ENCODE peak calls at places on chromosomes 2 and 18, in six cellular contexts. L is NCI-H510A treated with DMSO at 0.1 percent for 48 hours; A is naive thymus-derived CD8-positive, alpha-beta T cell; K is PC-9; U is EH; V is osteoblast. S is an unnamed sample.
A peak's percentile ranks its signal among the peaks of the same experiment; 100 is the strongest.

GRCh38 chr2:171958475-171958874 is 36.2 kb downstream of the HAT1 start:
- DNase-seq in L (no peak), A (no peak), K (no peak), U (peak; percentile 81), V (no peak), S (no peak)

GRCh38 chr2:190655113-190655512 is 6.2 kb downstream of the NAB1 start:
- DNase-seq in L (peak; percentile 32), A (no peak), K (no peak), U (no peak), V (no peak), S (no peak)

GRCh38 chr2:219029829-219030165 is 11.5 kb downstream of the CFAP65 start:
- DNase-seq in L (peak; percentile 82), A (peak; percentile 68), K (peak; percentile 80), U (peak; percentile 76), V (peak; percentile 97), S (peak; percentile 56)

GRCh38 chr2:234687718-234688475 is 191.0 kb upstream of the ARL4C start:
- DNase-seq in L (no peak), A (no peak), K (no peak), U (no peak), V (no peak), S (no peak)

GRCh38 chr2:241134711-241135110 is 14.6 kb downstream of the PASK start:
- DNase-seq in L (no peak), A (no peak), K (no peak), U (no peak), V (peak; percentile 65), S (no peak)

GRCh38 chr18:44835555-44836156 is 155.0 kb downstream of the SETBP1 start:
- DNase-seq in L (no peak), A (no peak), K (no peak), U (peak; percentile 9), V (peak; percentile 25), S (no peak)

GRCh38 chr2:9405636-9406035 is 17.7 kb downstream of the ITGB1BP1 start:
- DNase-seq in L (no peak), A (no peak), K (no peak), U (peak; percentile 62), V (no peak), S (no peak)

GRCh38 chr18:74342416-74343043 is 26.9 kb downstream of the C18orf63 start:
- DNase-seq in L (peak; percentile 72), A (peak; percentile 27), K (peak; percentile 12), U (peak; percentile 65), V (no peak), S (no peak)

GRCh38 chr2:176473177-176473576 is 203.9 kb downstream of the MTX2 start:
- DNase-seq in L (peak; percentile 42), A (no peak), K (peak; percentile 29), U (peak; percentile 16), V (no peak), S (no peak)

GRCh38 chr2:97736185-97736584 is 22.8 kb downstream of the ZAP70 start:
- DNase-seq in L (no peak), A (no peak), K (no peak), U (no peak), V (no peak), S (no peak)

GRCh38 chr2:6845312-6845711 is 20.4 kb downstream of the CMPK2 start:
- DNase-seq in L (no peak), A (no peak), K (no peak), U (no peak), V (no peak), S (no peak)

GRCh38 chr2:152875832-152876669 is 157.6 kb downstream of the ARL6IP6 start:
- DNase-seq in L (no peak), A (no peak), K (no peak), U (peak; percentile 73), V (no peak), S (no peak)

GRCh38 chr2:202084265-202084664 is 11.2 kb downstream of the KIAA2012 start:
- DNase-seq in L (peak; percentile 7), A (no peak), K (no peak), U (peak; percentile 83), V (peak; percentile 76), S (no peak)

GRCh38 chr2:222753251-222753824 is 81.9 kb downstream of the MOGAT1 start:
- DNase-seq in L (peak; percentile 99), A (no peak), K (no peak), U (peak; percentile 59), V (peak; percentile 87), S (no peak)

GRCh38 chr2:46695283-46695682 is 215.9 kb downstream of the TMEM247 start:
- DNase-seq in L (no peak), A (no peak), K (no peak), U (no peak), V (no peak), S (no peak)

GRCh38 chr2:197461073-197461472 is 7.7 kb downstream of the COQ10B start:
- DNase-seq in L (no peak), A (no peak), K (peak; percentile 9), U (peak; percentile 11), V (no peak), S (no peak)